ENCODE peak calls at places on chromosome 10, in four cellular contexts. L, Q, C and W are unnamed samples. For H3K27me3, the result is how much of the 10 kb centered on the place peaks cover.

GRCh38 chr10:121511943-121512342 is 86.3 kb downstream of the FGFR2 start:
- DNase-seq in L (peak), C (no peak), Q (no peak), W (no peak)

GRCh38 chr10:33263453-33263852 is 71.0 kb downstream of the NRP1 start:
- DNase-seq in C (no peak), L (no peak), Q (no peak), W (no peak)

GRCh38 chr10:98030991-98031431 is 590 bp upstream of the CRTAC1 start:
- DNase-seq in C (no peak), L (no peak), Q (no peak), W (no peak)

GRCh38 chr10:84825330-84825729 is 496.9 kb downstream of the CCSER2 start:
- DNase-seq in Q (no peak), L (no peak), C (no peak), W (no peak)

GRCh38 chr10:96968682-96969423 is 136.8 kb downstream of the LCOR start:
- DNase-seq in C (no peak), Q (no peak), L (no peak), W (no peak)

GRCh38 chr10:96690755-96691730 is 29.3 kb downstream of the PIK3AP1 start:
- DNase-seq in Q (no peak), L (no peak), C (no peak), W (no peak)

GRCh38 chr10:44306147-44306710 is 78.7 kb downstream of the CXCL12 start:
- DNase-seq in C (no peak), Q (no peak), L (no peak), W (no peak)

GRCh38 chr10:112304460-112304859 is 21.3 kb downstream of the TECTB start:
- DNase-seq in Q (no peak), L (peak), C (no peak), W (no peak)

GRCh38 chr10:130127612-130128607 is 8.3 kb upstream of the GLRX3 start:
- DNase-seq in C (no peak), L (peak), Q (peak), W (peak)

GRCh38 chr10:84605802-84606201 is 277.4 kb downstream of the CCSER2 start:
- DNase-seq in L (no peak), Q (no peak), C (no peak), W (no peak)

GRCh38 chr10:48447356-48448215 is 141.1 kb downstream of the MAPK8 start:
- DNase-seq in L (no peak), Q (no peak), C (no peak), W (no peak)

GRCh38 chr10:125710267-125710563 is 9.3 kb upstream of the EDRF1 start:
- DNase-seq in C (no peak), L (no peak), Q (no peak), W (no peak)

GRCh38 chr10:127883516-127883915 is 9.2 kb downstream of the CLRN3 start:
- DNase-seq in L (no peak), C (no peak), Q (no peak), W (no peak)

GRCh38 chr10:102409604-102410426 is 8.8 kb downstream of the PSD start:
- DNase-seq in Q (no peak), L (no peak), C (no peak), W (no peak)

GRCh38 chr10:59595584-59595983 is 114.1 kb downstream of the SLC16A9 start:
- DNase-seq in C (no peak), L (no peak), Q (no peak), W (no peak)

GRCh38 chr10:100775866-100776265 is 30.5 kb downstream of the PAX2 start:
- DNase-seq in L (no peak), Q (no peak), C (no peak), W (no peak)

GRCh38 chr10:682931-683447 is 6.5 kb downstream of the DIP2C start:
- DNase-seq in C (no peak), Q (no peak), L (no peak), W (peak)

GRCh38 chr10:31490858-31491504 is 172.0 kb downstream of the ZEB1 start:
- DNase-seq in Q (no peak), C (peak), L (peak), W (peak)

GRCh38 chr10:121880842-121881423 is 46.9 kb downstream of the ATE1 start:
- DNase-seq in L (peak), C (no peak), Q (no peak), W (no peak)

GRCh38 chr10:102150970-102151773 is 1.0 kb upstream of the NOLC1 start:
- DNase-seq in Q (no peak), C (no peak), L (peak), W (no peak)

GRCh38 chr10:6647811-6648526 is 67.9 kb upstream of the PRKCQ start:
- DNase-seq in L (peak), Q (peak), C (peak), W (no peak)

GRCh38 chr10:13567030-13567429 is 19.7 kb upstream of the PRPF18 start:
- DNase-seq in L (no peak), Q (no peak), C (no peak), W (no peak)

GRCh38 chr10:26628395-26628794 is 69.1 kb upstream of the PDSS1 start:
- DNase-seq in L (no peak), Q (no peak), C (no peak), W (no peak)

GRCh38 chr10:124224331-124225028 is 131.1 kb upstream of the CHST15 start:
- DNase-seq in L (no peak), C (no peak), Q (no peak), W (no peak)

GRCh38 chr10:113305871-113306270 is 247.0 kb upstream of the HABP2 start:
- DNase-seq in L (no peak), Q (no peak), C (no peak), W (no peak)

GRCh38 chr10:18134509-18134908 is 5.7 kb upstream of the CACNB2 start:
- DNase-seq in C (no peak), Q (no peak), L (no peak), W (no peak)

GRCh38 chr10:73906524-73907447 is 4.1 kb upstream of the PLAU start:
- DNase-seq in C (peak), Q (no peak), L (peak), W (no peak)
- H3K27me3 ChIP-seq in C (under half), Q (under half), L (under half), W (under half)

GRCh38 chr10:79321951-79322350 is 25.3 kb upstream of the PPIF start:
- DNase-seq in C (no peak), Q (no peak), L (no peak), W (no peak)
- TF ChIP-seq TCF7L2 in C (no peak), Q (no peak), L (no peak), W (no peak)

GRCh38 chr10:12561720-12562119 is 212.4 kb downstream of the CAMK1D start:
- DNase-seq in Q (no peak), L (no peak), C (no peak), W (no peak)
- TF ChIP-seq SIN3A in Q (no peak), L (no peak), C (no peak), W (no peak)

GRCh38 chr10:71379118-71379781 is 17.5 kb upstream of the CDH23 start:
- DNase-seq in C (no peak), L (no peak), Q (no peak), W (no peak)

GRCh38 chr10:71378341-71379117 is 18.2 kb upstream of the CDH23 start:
- DNase-seq in Q (no peak), C (no peak), L (no peak), W (no peak)

GRCh38 chr10:71374481-71375233 is 22.1 kb upstream of the CDH23 start:
- DNase-seq in Q (no peak), L (no peak), C (no peak), W (no peak)

GRCh38 chr10:71372882-71373495 is 23.7 kb upstream of the CDH23 start:
- DNase-seq in Q (no peak), L (no peak), C (no peak), W (no peak)

DNA sequence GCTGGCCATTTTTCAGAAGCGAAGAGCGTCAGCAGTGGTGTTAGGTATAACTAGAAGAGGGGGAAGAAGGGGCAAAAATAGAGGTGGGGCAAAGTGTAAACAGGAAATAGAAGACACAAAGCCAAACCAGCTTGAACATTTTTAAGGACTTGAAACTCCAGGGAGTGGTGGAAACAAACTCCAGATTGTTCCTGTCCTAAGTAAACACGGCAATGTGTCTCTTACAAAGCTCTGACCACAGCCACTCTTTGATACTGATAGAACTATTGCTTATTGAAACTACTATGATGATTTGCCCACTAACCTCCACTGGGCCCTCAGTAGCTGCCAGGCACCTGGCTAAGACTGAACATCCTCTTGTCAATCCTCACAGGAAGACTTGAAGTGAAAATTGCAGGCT is 20.8 kb upstream of the CDH23 start:
- DNase-seq in L (peak), C (no peak), Q (no peak), W (no peak)
- H3K27me3 ChIP-seq in L (under half), C (under half), Q (under half), W (under half)